ENCODE peak calls at places on chromosomes 13 and 19, in eight cellular contexts. A is GM23338, I is stomach, Z is H1, S is K562, J is suprapubic skin, R is prostate gland, N is HCT116. Q is an unnamed sample.

GRCh38 chr19:39676004-39676403 is 20.3 kb downstream of the LGALS16 start:
- DNase-seq in A (no peak), I (no peak), Z (no peak), S (no peak), J (no peak), R (no peak), N (no peak), Q (no peak)

GRCh38 chr19:5024282-5024681 is 55.4 kb downstream of the KDM4B start:
- DNase-seq in A (no peak), I (no peak), Z (no peak), S (peak; percentile 52), J (no peak), R (no peak), N (no peak), Q (no peak)

GRCh38 chr13:107808388-107808787 is 406.9 kb downstream of the LIG4 start:
- DNase-seq in A (no peak), I (no peak), Z (no peak), S (no peak), J (no peak), R (no peak), N (no peak), Q (no peak)

GRCh38 chr13:50842246-50842645 is 1.2 kb downstream of the DLEU7 start:
- DNase-seq in A (no peak), I (no peak), Z (no peak), S (no peak), J (no peak), R (no peak), N (no peak), Q (no peak)

GRCh38 chr13:101398191-101398590 is 18.1 kb downstream of the NALCN start:
- DNase-seq in A (no peak), I (no peak), Z (no peak), S (no peak), J (no peak), R (no peak), N (no peak), Q (no peak)

GRCh38 chr13:113535381-113535781 is 44.9 kb upstream of the DCUN1D2 start:
- DNase-seq in A (no peak), I (no peak), Z (no peak), S (no peak), J (no peak), R (no peak), N (no peak), Q (no peak)

GRCh38 chr13:109687559-109688448 is 98.6 kb downstream of the IRS2 start:
- DNase-seq in A (no peak), I (no peak), Z (no peak), S (no peak), J (no peak), R (no peak), N (no peak), Q (no peak)

GRCh38 chr19:42370667-42371066 is 19.4 kb downstream of the CNFN start:
- DNase-seq in A (peak; percentile 45), I (no peak), Z (no peak), S (no peak), J (no peak), R (no peak), N (no peak), Q (no peak)

GRCh38 chr13:25908390-25908789 is 143.4 kb downstream of the SHISA2 start:
- DNase-seq in A (peak; percentile 27), I (no peak), Z (no peak), S (no peak), J (no peak), R (no peak), N (no peak), Q (no peak)

GRCh38 chr13:20528451-20528850 is 2.8 kb upstream of the CRYL1 start:
- DNase-seq in A (no peak), I (no peak), Z (no peak), S (no peak), J (no peak), R (no peak), N (no peak), Q (no peak)

GRCh38 chr13:60654405-60654804 is 257.4 kb downstream of the TDRD3 start:
- DNase-seq in A (peak; percentile 40), I (peak; percentile 59), Z (no peak), S (no peak), J (no peak), R (peak; percentile 28), N (no peak), Q (no peak)

GRCh38 chr19:37817180-37817911 is 38.0 kb upstream of the ZNF573 start:
- DNase-seq in A (peak; percentile 95), I (peak; percentile 33), Z (peak; percentile 10), S (no peak), J (peak; percentile 81), R (peak; percentile 63), N (no peak), Q (peak; percentile 82)

GRCh38 chr19:10712041-10712440 is 5.8 kb upstream of the DNM2 start:
- DNase-seq in A (peak; percentile 84), I (no peak), Z (no peak), S (no peak), J (no peak), R (no peak), N (no peak), Q (no peak)

GRCh38 chr13:107441279-107441678 is 774.1 kb downstream of the LIG4 start:
- DNase-seq in A (no peak), I (no peak), Z (no peak), S (no peak), J (no peak), R (no peak), N (no peak), Q (no peak)

GRCh38 chr19:5127710-5128109 is 158.8 kb downstream of the KDM4B start:
- DNase-seq in A (no peak), I (no peak), Z (no peak), S (no peak), J (no peak), R (no peak), N (no peak), Q (no peak)

GRCh38 chr13:80824231-80824630 is 483.3 kb upstream of the SPRY2 start:
- DNase-seq in A (no peak), I (no peak), Z (no peak), S (no peak), J (no peak), R (no peak), N (no peak), Q (no peak)

GRCh38 chr19:41397086-41398041 is at the start of the genes BCKDHA and EXOSC5:
- DNase-seq in A (peak; percentile 100), I (peak; percentile 100), Z (peak; percentile 98), S (peak; percentile 96), J (peak; percentile 99), R (peak; percentile 100), N (peak; percentile 100), Q (peak; percentile 99)

GRCh38 chr19:45076851-45077730 is 813 bp upstream of the ZNF296 start:
- DNase-seq in A (peak; percentile 75), I (no peak), Z (no peak), S (no peak), J (no peak), R (no peak), N (no peak), Q (no peak)

GRCh38 chr13:110119943-110120905 is 186.7 kb downstream of the COL4A1 start:
- DNase-seq in A (no peak), I (no peak), Z (no peak), S (no peak), J (no peak), R (peak; percentile 2), N (no peak), Q (no peak)

GRCh38 chr19:13172335-13173128 is 22.3 kb downstream of the IER2 start:
- DNase-seq in A (no peak), I (peak; percentile 88), Z (no peak), S (peak; percentile 58), J (peak; percentile 87), R (peak; percentile 58), N (no peak), Q (peak; percentile 79)

GRCh38 chr13:64675256-64675892 is 2554.8 kb downstream of the PCDH9 start:
- DNase-seq in A (no peak), I (no peak), Z (no peak), S (no peak), J (no peak), R (no peak), N (no peak), Q (no peak)
- H3K4me3 ChIP-seq in A (no peak overlapping the region), I (no peak overlapping the region), Z (no peak overlapping the region), S (no peak overlapping the region), J (no peak overlapping the region), R (no peak overlapping the region), N (no peak overlapping the region), Q (no peak overlapping the region)

GRCh38 chr13:75947448-75947847 is 311.3 kb downstream of the LMO7 start:
- DNase-seq in A (no peak), I (no peak), Z (no peak), S (no peak), J (no peak), R (no peak), N (no peak), Q (no peak)

DNA sequence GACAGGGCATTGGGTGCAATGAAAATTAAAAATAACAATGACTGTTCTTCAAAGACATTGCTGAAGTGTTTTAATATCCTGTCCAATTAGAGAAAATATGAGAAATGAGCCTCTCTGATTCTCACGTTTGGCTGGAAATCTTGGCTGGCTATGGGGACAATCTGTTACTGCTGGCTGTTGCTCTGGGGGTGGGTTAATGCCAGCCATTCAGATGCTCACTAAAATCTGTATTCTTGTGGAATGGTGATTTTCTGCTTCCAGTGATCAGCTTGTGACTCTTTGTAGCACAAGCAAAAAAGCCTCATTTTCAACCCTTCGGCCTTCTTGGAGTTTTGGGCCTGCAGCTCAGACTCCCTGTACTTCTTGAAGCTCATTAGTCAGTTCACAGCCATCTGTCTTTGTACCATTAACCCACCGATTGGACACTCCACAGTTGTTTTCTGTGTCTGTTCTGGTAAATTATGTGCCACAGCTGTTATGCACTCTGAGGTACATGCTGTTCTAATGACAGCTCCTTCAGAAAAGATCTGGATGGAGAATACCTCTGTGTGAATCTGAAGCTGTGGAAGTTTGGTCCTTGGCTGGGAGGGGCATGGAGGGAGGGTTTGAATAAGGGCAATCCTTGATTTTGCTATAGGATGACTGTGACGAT is 310.7 kb downstream of the LMO7 start:
- DNase-seq in A (no peak), I (no peak), Z (no peak), S (no peak), J (no peak), R (no peak), N (no peak), Q (no peak)
- TF ChIP-seq POLR2AphosphoS5 in A (no peak), I (no peak), Z (no peak), S (no peak), J (no peak), R (no peak), N (no peak), Q (no peak)

GRCh38 chr13:49314344-49314882 is 66.7 kb downstream of the CDADC1 start:
- DNase-seq in A (no peak), I (no peak), Z (no peak), S (no peak), J (no peak), R (no peak), N (peak; percentile 16), Q (no peak)
- H3K4me3 ChIP-seq in A (no peak overlapping the region), I (no peak overlapping the region), Z (no peak overlapping the region), S (no peak overlapping the region), J (no peak overlapping the region), R (no peak overlapping the region), N (no peak overlapping the region), Q (no peak overlapping the region)

DNA sequence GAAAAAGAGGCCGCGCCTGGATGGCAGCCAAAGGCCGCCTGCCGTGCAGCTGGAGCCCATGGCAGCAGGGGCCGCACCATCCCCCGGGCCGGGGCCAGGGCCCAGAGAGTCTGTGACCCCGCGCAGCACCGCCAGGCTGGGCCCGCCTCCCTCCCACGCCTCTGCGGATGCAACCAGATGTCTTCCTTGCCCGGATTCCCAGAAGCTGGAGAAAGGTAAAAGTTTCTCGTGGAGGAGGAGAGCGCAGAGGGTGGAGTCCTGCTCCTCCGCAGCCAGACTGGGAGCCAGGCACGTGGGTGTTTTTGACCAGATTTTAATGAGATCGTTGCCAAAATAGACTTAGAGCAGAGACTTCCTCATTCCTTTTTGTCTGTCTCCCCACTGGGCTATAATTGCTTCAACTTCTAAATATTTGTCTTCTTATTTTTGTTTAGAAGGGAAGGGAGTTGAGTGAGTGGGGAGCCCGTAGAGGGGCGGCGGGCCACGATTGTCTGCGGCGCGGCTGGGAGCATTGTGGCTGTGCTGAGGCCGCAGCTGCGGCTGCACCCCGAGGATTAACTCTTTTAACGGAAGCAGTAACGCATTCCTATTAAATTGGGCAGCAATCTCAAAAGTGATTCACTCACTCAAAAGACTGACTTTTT is 22.8 kb upstream of the NDUFS7 start:
- DNase-seq in A (no peak), I (no peak), Z (no peak), S (no peak), J (no peak), R (no peak), N (no peak), Q (no peak)
- TF ChIP-seq POLR2AphosphoS5 in A (no peak), I (no peak), Z (no peak), S (no peak), J (no peak), R (peak; percentile 45), N (no peak), Q (no peak)

Q was measured in breast epithelium.